ENCODE peak calls at places on chromosomes 2 and 18, in ten cellular contexts. A is sigmoid colon; M is heart right ventricle; E is upper lobe of right lung; P is lung; B is CD8-positive, alpha-beta T cell; U is body of pancreas; D is cardiac fibroblast; L is MM.1S; R is tibial nerve. J is an unnamed sample.

GRCh38 chr18:3319399-3319798 is 57.5 kb downstream of the MYL12B start:
- DNase-seq in A (no peak), M (no peak), E (no peak), P (no peak), B (no peak), U (no peak), D (no peak), L (no peak), R (no peak), J (no peak)

GRCh38 chr2:28096421-28096820 is 205.9 kb downstream of the BABAM2 start:
- DNase-seq in A (no peak), M (no peak), E (no peak), P (no peak), B (no peak), U (no peak), D (peak), L (no peak), R (no peak), J (no peak)

GRCh38 chr2:241862093-241862492 is 3.4 kb upstream of the PDCD1 start:
- DNase-seq in A (no peak), M (no peak), E (no peak), P (no peak), B (no peak), U (no peak), D (no peak), L (no peak), R (no peak), J (no peak)

GRCh38 chr2:139825726-139826125 is 1045.5 kb upstream of the NXPH2 start:
- DNase-seq in A (no peak), M (no peak), E (no peak), P (no peak), B (no peak), U (no peak), D (no peak), L (no peak), R (no peak), J (no peak)

GRCh38 chr18:66727991-66728390 is 124.1 kb upstream of the CDH19 start:
- DNase-seq in A (no peak), M (no peak), E (no peak), P (no peak), B (no peak), U (no peak), D (peak), L (no peak), R (no peak), J (no peak)

GRCh38 chr2:16101196-16101595 is 160.8 kb downstream of the MYCN start:
- DNase-seq in A (no peak), M (no peak), E (no peak), P (no peak), B (no peak), U (no peak), D (no peak), L (no peak), R (no peak), J (no peak)

GRCh38 chr2:50392185-50392584 is 639.7 kb downstream of the NRXN1 start:
- DNase-seq in A (no peak), M (no peak), E (no peak), P (no peak), B (no peak), U (no peak), D (no peak), L (no peak), R (no peak), J (no peak)

GRCh38 chr18:76823166-76823539 is 796 bp downstream of the ZNF236 start:
- DNase-seq in A (no peak), M (peak), E (peak), P (no peak), B (no peak), U (peak), D (no peak), L (no peak), R (no peak), J (no peak)

GRCh38 chr2:120912101-120912985 is 176.7 kb downstream of the GLI2 start:
- DNase-seq in A (no peak), M (peak), E (peak), P (peak), B (no peak), U (no peak), D (peak), L (no peak), R (peak), J (no peak)

GRCh38 chr2:28624798-28625701 is 126.6 kb upstream of the PPP1CB start:
- DNase-seq in A (peak), M (peak), E (peak), P (peak), B (peak), U (peak), D (peak), L (no peak), R (peak), J (no peak)

GRCh38 chr2:199955007-199955338 is 318 bp downstream of the TYW5 start:
- DNase-seq in A (no peak), M (no peak), E (no peak), P (no peak), B (no peak), U (no peak), D (peak), L (no peak), R (no peak), J (peak)

GRCh38 chr2:146992057-146992456 is 852.8 kb upstream of the ACVR2A start:
- DNase-seq in A (no peak), M (no peak), E (no peak), P (no peak), B (no peak), U (no peak), D (no peak), L (no peak), R (no peak), J (no peak)

GRCh38 chr2:112627060-112628040 is 18.4 kb upstream of the SLC20A1 start:
- DNase-seq in A (peak), M (peak), E (peak), P (peak), B (no peak), U (no peak), D (peak), L (no peak), R (no peak), J (no peak)

GRCh38 chr18:36511791-36512352 is 214.4 kb downstream of the FHOD3 start:
- DNase-seq in A (no peak), M (no peak), E (no peak), P (no peak), B (no peak), U (no peak), D (peak), L (no peak), R (no peak), J (peak)

GRCh38 chr2:151762694-151763093 is 28.4 kb upstream of the NEB start:
- DNase-seq in A (no peak), M (no peak), E (no peak), P (no peak), B (no peak), U (no peak), D (no peak), L (no peak), R (no peak), J (no peak)

GRCh38 chr18:59311631-59312030 is 6.8 kb downstream of the CPLX4 start:
- DNase-seq in A (no peak), M (no peak), E (no peak), P (no peak), B (no peak), U (no peak), D (no peak), L (no peak), R (no peak), J (no peak)

GRCh38 chr2:241298554-241299165 is 16.8 kb downstream of the HDLBP start:
- DNase-seq in A (no peak), M (no peak), E (no peak), P (no peak), B (no peak), U (no peak), D (no peak), L (no peak), R (no peak), J (no peak)

GRCh38 chr2:214492152-214492551 is 81.3 kb downstream of the VWC2L start:
- DNase-seq in A (no peak), M (no peak), E (no peak), P (no peak), B (no peak), U (no peak), D (no peak), L (no peak), R (no peak), J (no peak)

GRCh38 chr2:234555616-234556249 is 58.9 kb upstream of the ARL4C start:
- DNase-seq in A (no peak), M (no peak), E (no peak), P (no peak), B (no peak), U (no peak), D (peak), L (no peak), R (no peak), J (no peak)

DNA sequence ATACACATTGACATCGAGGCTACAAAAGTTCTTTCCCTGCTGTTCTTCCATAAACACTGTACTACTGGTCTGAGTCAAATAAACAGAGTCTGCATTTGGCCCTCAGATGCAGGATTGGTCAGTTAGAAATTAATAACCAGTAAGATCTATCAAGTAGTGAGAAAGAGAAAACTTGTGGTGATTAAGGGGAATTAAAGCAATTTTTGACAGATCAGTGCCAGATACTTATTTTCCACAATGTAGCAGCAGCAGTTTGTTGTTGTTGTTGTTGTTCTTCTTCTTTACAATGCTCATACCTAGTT is 85.0 kb downstream of the IKZF2 start:
- DNase-seq in A (no peak), M (no peak), E (no peak), P (no peak), B (no peak), U (no peak), D (no peak), L (no peak), R (no peak), J (no peak)
- H3K4me3 ChIP-seq in A (no peak), M (peak), E (peak), P (no peak), B (no peak), U (no peak), D (no peak), L (no peak), R (no peak), J (peak)

DNA sequence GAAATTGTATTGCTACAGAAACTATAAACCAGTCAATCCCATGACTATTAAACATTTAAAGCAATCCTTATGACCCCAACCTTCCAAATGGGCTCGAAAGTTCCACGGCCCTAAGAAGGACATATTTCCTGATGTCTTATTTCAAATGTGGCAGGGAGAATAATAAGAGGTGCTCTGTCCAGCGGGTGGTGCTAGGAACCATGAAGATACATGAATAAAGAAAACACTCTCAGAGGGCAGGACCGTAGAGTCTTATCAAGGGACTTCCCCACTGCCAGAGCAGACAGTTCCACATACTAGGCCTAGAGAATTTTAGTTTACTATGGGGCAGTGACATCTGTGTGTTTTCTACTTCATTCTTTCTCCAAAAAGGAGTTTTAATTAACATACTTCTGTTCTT is 187.1 kb upstream of the PIK3C3 start:
- DNase-seq in A (no peak), M (no peak), E (no peak), P (no peak), B (no peak), U (no peak), D (peak), L (no peak), R (no peak), J (no peak)
- TF ChIP-seq CTCF in A (no peak), M (no peak), E (no peak), P (no peak), B (no peak), U (no peak), D (peak), L (no peak), R (no peak), J (peak)

GRCh38 chr18:5895886-5896740 is 791 bp upstream of the TMEM200C start:
- DNase-seq in A (peak), M (peak), E (peak), P (no peak), B (no peak), U (peak), D (no peak), L (no peak), R (no peak), J (no peak)
- H3K4me3 ChIP-seq in A (peak), M (peak), E (peak), P (peak), B (no peak), U (no peak), D (peak), L (peak), R (peak), J (no peak)

DNA sequence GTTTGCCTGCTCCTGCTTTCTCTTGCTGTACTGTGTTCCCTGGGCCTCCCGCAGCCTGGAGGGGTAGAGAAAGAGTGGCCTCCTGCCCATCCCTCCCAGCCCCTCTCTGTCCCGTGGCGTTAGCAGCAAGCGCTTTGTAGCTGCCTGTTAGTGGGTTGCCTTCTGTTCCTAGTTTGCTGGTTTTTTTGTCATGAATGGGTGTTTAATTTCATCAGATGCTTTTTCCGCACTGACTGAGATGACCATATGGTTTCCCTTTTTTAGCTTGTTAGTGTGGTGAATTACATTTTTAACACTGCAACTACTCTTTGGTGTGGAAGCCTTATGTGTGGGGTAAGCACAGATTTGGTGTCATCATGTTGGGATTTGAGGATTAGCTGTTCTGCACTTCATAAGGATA is 32.3 kb downstream of the ASAP2 start:
- DNase-seq in A (no peak), M (no peak), E (no peak), P (no peak), B (no peak), U (no peak), D (no peak), L (no peak), R (no peak), J (no peak)
- TF ChIP-seq CTCF in A (no peak), M (no peak), E (no peak), P (no peak), B (no peak), U (no peak), D (no peak), L (no peak), R (no peak), J (no peak)

DNA sequence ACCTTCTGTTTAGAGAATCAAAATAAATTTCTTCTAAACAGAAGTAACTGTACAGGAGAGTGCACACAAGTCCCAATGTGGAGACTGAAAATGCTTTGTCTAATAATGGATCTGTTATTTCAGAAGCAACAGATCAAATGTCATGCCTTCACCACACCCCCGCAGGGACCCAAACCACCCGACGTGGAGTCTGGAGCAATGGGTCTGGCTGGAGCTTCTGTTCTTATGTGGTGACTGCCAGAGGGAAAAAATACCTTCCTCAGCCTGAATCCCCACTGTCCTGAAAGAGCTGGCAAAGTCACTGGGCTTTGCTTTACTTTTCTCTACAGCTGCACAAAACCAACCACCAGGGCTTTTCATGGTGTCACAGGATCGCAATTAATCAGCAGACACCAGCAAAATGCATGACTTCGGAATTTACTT is 119.0 kb upstream of the ZFP36L2 start:
- DNase-seq in A (no peak), M (no peak), E (no peak), P (no peak), B (no peak), U (no peak), D (peak), L (no peak), R (peak), J (no peak)
- H3K4me3 ChIP-seq in A (no peak), M (no peak), E (no peak), P (no peak), B (no peak), U (no peak), D (no peak), L (no peak), R (no peak), J (no peak)

GRCh38 chr18:43571078-43571689 is 293.9 kb upstream of the SYT4 start:
- DNase-seq in A (no peak), M (peak), E (no peak), P (no peak), B (no peak), U (peak), D (peak), L (peak), R (no peak), J (peak)
- TF ChIP-seq CTCF in A (peak), M (peak), E (peak), P (peak), B (peak), U (peak), D (peak), L (peak), R (peak), J (peak)

J was measured in LNCaP clone FGC.